ENCODE peak calls at places on chromosomes 11 and 22, in eight cellular contexts. G is endodermal cell, X is HuH-7, P is activated T-cell treated with anti-CD3 and anti-CD28 coated beads for 48 hours, Z is NAMALWA, B is H9, E is Calu3, S is fibroblast of lung. C is an unnamed sample.

GRCh38 chr22:25447067-25447688 is 117.3 kb upstream of the GRK3 start:
- DNase-seq in X (no peak), G (peak), P (no peak), B (no peak), S (no peak), E (no peak), Z (no peak), C (peak)

GRCh38 chr22:35661377-35661937 is 13.2 kb downstream of the APOL6 start:
- DNase-seq in P (no peak), E (no peak), Z (no peak), X (no peak), B (no peak), S (peak), G (no peak), C (no peak)

GRCh38 chr11:79152511-79152910 is 288.3 kb downstream of the TENM4 start:
- DNase-seq in E (no peak), Z (no peak), P (no peak), X (no peak), B (no peak), G (peak), S (peak), C (no peak)

GRCh38 chr22:42396621-42397331 is 35.4 kb downstream of the NFAM1 start:
- DNase-seq in S (no peak), P (no peak), B (no peak), Z (peak), G (no peak), X (no peak), E (no peak), C (no peak)

GRCh38 chr11:132347156-132348090 is 977.0 kb downstream of the NTM start:
- DNase-seq in P (no peak), S (no peak), B (peak), X (no peak), G (peak), Z (no peak), E (no peak), C (no peak)

GRCh38 chr22:46064236-46064965 is 85.9 kb upstream of the PPARA start:
- DNase-seq in X (no peak), S (peak), G (peak), P (no peak), B (peak), E (peak), Z (no peak), C (no peak)

GRCh38 chr22:17878970-17879369 is 104.7 kb upstream of the BID start:
- DNase-seq in Z (no peak), X (no peak), E (no peak), B (no peak), P (no peak), S (peak), G (no peak), C (no peak)

GRCh38 chr11:67199751-67200150 is 66.5 kb upstream of the GRK2 start:
- DNase-seq in X (no peak), B (no peak), G (no peak), E (no peak), Z (no peak), S (no peak), P (no peak), C (no peak)

GRCh38 chr11:6735306-6735705 is 36.5 kb downstream of the OR2AG2 start:
- DNase-seq in S (peak), X (no peak), B (no peak), Z (no peak), P (no peak), G (no peak), E (no peak), C (no peak)

GRCh38 chr11:71435278-71435951 is 12.8 kb downstream of the DHCR7 start:
- DNase-seq in Z (no peak), G (no peak), E (no peak), S (no peak), X (no peak), P (no peak), B (no peak), C (no peak)

GRCh38 chr11:62337682-62338181 is 484 bp downstream of the ASRGL1 start:
- DNase-seq in X (no peak), Z (no peak), G (peak), B (peak), E (peak), P (no peak), S (peak), C (peak)

GRCh38 chr11:12207384-12208150 is 97.2 kb downstream of the MICAL2 start:
- DNase-seq in E (no peak), Z (no peak), G (no peak), P (peak), S (peak), B (no peak), X (no peak), C (no peak)

GRCh38 chr22:31556627-31557203 is 60.4 kb downstream of the SFI1 start:
- DNase-seq in X (peak), S (peak), P (no peak), G (no peak), Z (peak), B (no peak), E (peak), C (peak)

GRCh38 chr11:62497132-62497915 is 49.3 kb downstream of the AHNAK start:
- DNase-seq in X (peak), S (peak), Z (no peak), G (peak), P (no peak), E (peak), B (peak), C (no peak)

GRCh38 chr11:81989093-81989492 is 744.6 kb downstream of the FAM181B start:
- DNase-seq in X (no peak), E (no peak), P (no peak), Z (no peak), G (no peak), S (peak), B (no peak), C (no peak)